ENCODE peak calls at places on chromosomes 12 and 14, in six cellular contexts. One of them, this sample, is unnamed.

GRCh38 chr12:57845478-57846284 is 848 bp downstream of the CTDSP2 start:
- DNase-seq in AG09309: no peak
- DNase-seq in body of pancreas: peak; percentile 89
- DNase-seq in cardiac fibroblast: peak; percentile 57
- DNase-seq in neural progenitor cell: peak; percentile 83
- DNase-seq in fibroblast of lung: peak; percentile 30
- DNase-seq in this sample: no peak

GRCh38 chr12:65313704-65314317 is 35.3 kb downstream of the MSRB3 start:
- DNase-seq in cardiac fibroblast: peak; percentile 67
- DNase-seq in body of pancreas: no peak
- DNase-seq in AG09309: no peak
- DNase-seq in neural progenitor cell: peak; percentile 10
- DNase-seq in fibroblast of lung: no peak
- DNase-seq in this sample: no peak

GRCh38 chr12:5996459-5996858 is 51.4 kb upstream of the ANO2 start:
- DNase-seq in body of pancreas: no peak
- DNase-seq in cardiac fibroblast: peak; percentile 6
- DNase-seq in neural progenitor cell: no peak
- DNase-seq in AG09309: no peak
- DNase-seq in fibroblast of lung: no peak
- DNase-seq in this sample: peak; percentile 72

GRCh38 chr14:102726191-102726949 is 50.9 kb upstream of the TRAF3 start:
- DNase-seq in neural progenitor cell: no peak
- DNase-seq in body of pancreas: no peak
- DNase-seq in fibroblast of lung: no peak
- DNase-seq in cardiac fibroblast: no peak
- DNase-seq in AG09309: no peak
- DNase-seq in this sample: no peak

GRCh38 chr12:2214411-2214810 is 161.6 kb downstream of the CACNA1C start:
- DNase-seq in body of pancreas: no peak
- DNase-seq in AG09309: no peak
- DNase-seq in neural progenitor cell: no peak
- DNase-seq in fibroblast of lung: peak; percentile 27
- DNase-seq in cardiac fibroblast: no peak
- DNase-seq in this sample: no peak

GRCh38 chr14:28652782-28653181 is 113.8 kb upstream of the FOXG1 start:
- DNase-seq in AG09309: no peak
- DNase-seq in body of pancreas: no peak
- DNase-seq in neural progenitor cell: no peak
- DNase-seq in cardiac fibroblast: peak; percentile 70
- DNase-seq in fibroblast of lung: peak; percentile 90
- DNase-seq in this sample: no peak

GRCh38 chr12:52082988-52083637 is 3.6 kb downstream of the SMIM41 start:
- DNase-seq in neural progenitor cell: peak; percentile 79
- DNase-seq in cardiac fibroblast: peak; percentile 49
- DNase-seq in fibroblast of lung: peak; percentile 49
- DNase-seq in AG09309: no peak
- DNase-seq in body of pancreas: peak; percentile 44
- DNase-seq in this sample: no peak

GRCh38 chr12:132579747-132580146 is 30.6 kb downstream of the LRCOL1 start:
- DNase-seq in fibroblast of lung: no peak
- DNase-seq in body of pancreas: no peak
- DNase-seq in neural progenitor cell: no peak
- DNase-seq in AG09309: no peak
- DNase-seq in cardiac fibroblast: no peak
- DNase-seq in this sample: no peak

GRCh38 chr12:10968765-10969456 is 17.8 kb downstream of the TAS2R50 start:
- DNase-seq in neural progenitor cell: no peak
- DNase-seq in AG09309: peak; percentile 25
- DNase-seq in cardiac fibroblast: peak; percentile 74
- DNase-seq in fibroblast of lung: peak; percentile 82
- DNase-seq in body of pancreas: peak; percentile 34
- DNase-seq in this sample: peak; percentile 39

GRCh38 chr14:100535287-100536131 is 51.7 kb downstream of the BEGAIN start:
- DNase-seq in cardiac fibroblast: no peak
- DNase-seq in fibroblast of lung: no peak
- DNase-seq in AG09309: no peak
- DNase-seq in body of pancreas: no peak
- DNase-seq in neural progenitor cell: no peak
- DNase-seq in this sample: no peak

GRCh38 chr12:54526800-54527630 is 22.4 kb upstream of the PDE1B start:
- DNase-seq in AG09309: no peak
- DNase-seq in fibroblast of lung: peak; percentile 5
- DNase-seq in cardiac fibroblast: peak; percentile 55
- DNase-seq in neural progenitor cell: peak; percentile 82
- DNase-seq in body of pancreas: no peak
- DNase-seq in this sample: no peak

GRCh38 chr14:36605506-36605857 is 23.1 kb upstream of the NKX2-8 start:
- DNase-seq in body of pancreas: no peak
- DNase-seq in AG09309: no peak
- DNase-seq in cardiac fibroblast: peak; percentile 24
- DNase-seq in neural progenitor cell: no peak
- DNase-seq in fibroblast of lung: no peak
- DNase-seq in this sample: no peak

GRCh38 chr12:125346361-125346760 is 281.1 kb downstream of the AACS start:
- DNase-seq in AG09309: no peak
- DNase-seq in body of pancreas: no peak
- DNase-seq in fibroblast of lung: no peak
- DNase-seq in neural progenitor cell: no peak
- DNase-seq in cardiac fibroblast: no peak
- DNase-seq in this sample: no peak

GRCh38 chr12:59812716-59813115 is 216.9 kb downstream of the SLC16A7 start:
- DNase-seq in neural progenitor cell: no peak
- DNase-seq in fibroblast of lung: no peak
- DNase-seq in body of pancreas: no peak
- DNase-seq in cardiac fibroblast: no peak
- DNase-seq in AG09309: no peak
- DNase-seq in this sample: no peak

GRCh38 chr14:20247651-20248246 is 8.7 kb downstream of the OR11H4 start:
- DNase-seq in fibroblast of lung: no peak
- DNase-seq in neural progenitor cell: no peak
- DNase-seq in AG09309: no peak
- DNase-seq in cardiac fibroblast: peak; percentile 5
- DNase-seq in body of pancreas: no peak
- DNase-seq in this sample: no peak

GRCh38 chr12:67989184-67989965 is at the start of gene IFNG-AS1:
- DNase-seq in body of pancreas: no peak
- DNase-seq in fibroblast of lung: no peak
- DNase-seq in AG09309: no peak
- DNase-seq in neural progenitor cell: no peak
- DNase-seq in cardiac fibroblast: no peak
- DNase-seq in this sample: no peak

GRCh38 chr12:40745386-40745785 is 53.1 kb downstream of the CNTN1 start:
- DNase-seq in body of pancreas: no peak
- DNase-seq in fibroblast of lung: no peak
- DNase-seq in neural progenitor cell: peak; percentile 28
- DNase-seq in AG09309: no peak
- DNase-seq in cardiac fibroblast: no peak
- DNase-seq in this sample: no peak

GRCh38 chr12:128265566-128265965 is 1.4 kb upstream of the TMEM132C start:
- DNase-seq in fibroblast of lung: no peak
- DNase-seq in cardiac fibroblast: no peak
- DNase-seq in neural progenitor cell: no peak
- DNase-seq in AG09309: no peak
- DNase-seq in body of pancreas: no peak
- DNase-seq in this sample: no peak

GRCh38 chr12:11652351-11653040 is 3.0 kb downstream of the ETV6 start:
- DNase-seq in body of pancreas: no peak
- DNase-seq in neural progenitor cell: peak; percentile 18
- DNase-seq in cardiac fibroblast: peak; percentile 74
- DNase-seq in fibroblast of lung: peak; percentile 84
- DNase-seq in AG09309: no peak
- DNase-seq in this sample: no peak

GRCh38 chr14:51180577-51180976 is 59.5 kb upstream of the TMX1 start:
- DNase-seq in neural progenitor cell: no peak
- DNase-seq in fibroblast of lung: no peak
- DNase-seq in cardiac fibroblast: no peak
- DNase-seq in AG09309: no peak
- DNase-seq in body of pancreas: no peak
- DNase-seq in this sample: no peak

GRCh38 chr14:104112113-104112505 is 26.3 kb upstream of the KIF26A start:
- DNase-seq in cardiac fibroblast: no peak
- DNase-seq in body of pancreas: no peak
- DNase-seq in neural progenitor cell: no peak
- DNase-seq in fibroblast of lung: no peak
- DNase-seq in AG09309: no peak
- DNase-seq in this sample: no peak

GRCh38 chr14:106850913-106851825 is 1324.8 kb downstream of the TMEM121 start:
- DNase-seq in neural progenitor cell: no peak
- DNase-seq in fibroblast of lung: no peak
- DNase-seq in cardiac fibroblast: no peak
- DNase-seq in AG09309: no peak
- DNase-seq in body of pancreas: no peak
- DNase-seq in this sample: no peak

DNA sequence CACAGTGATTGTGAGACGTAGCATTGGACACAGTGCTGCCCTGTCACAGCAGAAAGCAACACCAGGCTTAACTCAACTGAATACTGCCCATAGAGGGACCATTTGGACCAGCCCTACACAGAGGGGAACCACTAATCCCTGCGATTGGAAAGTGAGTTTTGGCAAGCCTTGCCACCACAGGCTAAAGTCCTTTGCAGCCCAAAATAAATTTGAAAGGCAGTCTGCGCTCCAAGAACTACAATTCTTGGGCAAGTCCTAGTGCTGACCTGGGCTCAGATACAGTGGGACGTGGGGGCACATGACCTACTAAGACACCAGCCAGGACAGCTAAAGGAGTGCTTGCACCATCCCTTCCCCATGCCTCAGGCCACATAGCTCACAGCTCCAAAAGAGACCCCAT is 331.4 kb upstream of the GARIN2 start:
- DNase-seq in body of pancreas: no peak
- DNase-seq in cardiac fibroblast: no peak
- DNase-seq in AG09309: no peak
- DNase-seq in neural progenitor cell: peak; percentile 3
- DNase-seq in fibroblast of lung: no peak
- DNase-seq in this sample: no peak
- TF ChIP-seq CTCF in body of pancreas: no peak
- TF ChIP-seq CTCF in cardiac fibroblast: no peak
- TF ChIP-seq CTCF in AG09309: no peak
- TF ChIP-seq CTCF in neural progenitor cell: no peak
- TF ChIP-seq CTCF in fibroblast of lung: no peak
- TF ChIP-seq CTCF in this sample: no peak

GRCh38 chr12:49188916-49189367 is at the start of gene TUBA1A:
- DNase-seq in fibroblast of lung: peak; percentile 100
- DNase-seq in cardiac fibroblast: peak; percentile 100
- DNase-seq in body of pancreas: peak; percentile 83
- DNase-seq in AG09309: peak; percentile 98
- DNase-seq in neural progenitor cell: peak; percentile 99
- DNase-seq in this sample: peak; percentile 98

GRCh38 chr12:49190317-49190716 is 1.4 kb upstream of the TUBA1A start:
- DNase-seq in AG09309: no peak
- DNase-seq in cardiac fibroblast: no peak
- DNase-seq in body of pancreas: no peak
- DNase-seq in neural progenitor cell: peak; percentile 68
- DNase-seq in fibroblast of lung: peak; percentile 30
- DNase-seq in this sample: no peak

GRCh38 chr12:49187184-49187583 is 1.7 kb downstream of the TUBA1A start:
- DNase-seq in AG09309: peak; percentile 7
- DNase-seq in neural progenitor cell: peak; percentile 42
- DNase-seq in fibroblast of lung: peak; percentile 68
- DNase-seq in body of pancreas: peak; percentile 13
- DNase-seq in cardiac fibroblast: peak; percentile 62
- DNase-seq in this sample: peak; percentile 40

GRCh38 chr12:49189731-49190314 is 943 bp upstream of the TUBA1A start:
- DNase-seq in neural progenitor cell: no peak
- DNase-seq in fibroblast of lung: peak; percentile 6
- DNase-seq in cardiac fibroblast: peak; percentile 22
- DNase-seq in AG09309: no peak
- DNase-seq in body of pancreas: no peak
- DNase-seq in this sample: no peak

GRCh38 chr12:49188205-49188915 is 520 bp downstream of the TUBA1A start:
- DNase-seq in fibroblast of lung: peak; percentile 54
- DNase-seq in neural progenitor cell: peak; percentile 74
- DNase-seq in body of pancreas: peak; percentile 56
- DNase-seq in AG09309: peak; percentile 25
- DNase-seq in cardiac fibroblast: peak; percentile 79
- DNase-seq in this sample: peak; percentile 18
- TF ChIP-seq CTCF in fibroblast of lung: no peak
- TF ChIP-seq CTCF in neural progenitor cell: no peak
- TF ChIP-seq CTCF in body of pancreas: no peak
- TF ChIP-seq CTCF in AG09309: no peak
- TF ChIP-seq CTCF in cardiac fibroblast: no peak
- TF ChIP-seq CTCF in this sample: no peak

DNA sequence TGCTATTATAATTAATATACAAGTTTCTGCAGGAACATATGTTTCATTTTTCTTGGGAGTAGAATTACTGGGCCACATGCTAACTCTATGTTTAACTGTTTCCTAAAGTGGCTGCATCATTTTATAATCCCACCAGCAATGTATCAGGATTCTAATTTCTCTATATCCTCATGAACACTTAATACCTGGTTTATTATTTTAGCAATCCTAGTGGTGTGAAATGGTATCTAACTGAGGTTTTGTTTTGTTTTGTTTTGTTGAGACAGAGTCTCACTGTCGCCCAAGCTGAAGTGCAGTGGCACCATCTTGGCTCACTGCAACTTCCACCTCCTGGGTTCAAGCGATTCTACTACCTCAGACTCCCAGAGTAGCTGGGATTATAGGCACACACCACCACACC is 6.5 kb downstream of the SPTLC2 start:
- DNase-seq in fibroblast of lung: no peak
- DNase-seq in cardiac fibroblast: no peak
- DNase-seq in body of pancreas: no peak
- DNase-seq in neural progenitor cell: no peak
- DNase-seq in AG09309: no peak
- DNase-seq in this sample: no peak
- TF ChIP-seq CTCF in fibroblast of lung: no peak
- TF ChIP-seq CTCF in cardiac fibroblast: no peak
- TF ChIP-seq CTCF in body of pancreas: no peak
- TF ChIP-seq CTCF in neural progenitor cell: no peak
- TF ChIP-seq CTCF in AG09309: no peak
- TF ChIP-seq CTCF in this sample: no peak

DNA sequence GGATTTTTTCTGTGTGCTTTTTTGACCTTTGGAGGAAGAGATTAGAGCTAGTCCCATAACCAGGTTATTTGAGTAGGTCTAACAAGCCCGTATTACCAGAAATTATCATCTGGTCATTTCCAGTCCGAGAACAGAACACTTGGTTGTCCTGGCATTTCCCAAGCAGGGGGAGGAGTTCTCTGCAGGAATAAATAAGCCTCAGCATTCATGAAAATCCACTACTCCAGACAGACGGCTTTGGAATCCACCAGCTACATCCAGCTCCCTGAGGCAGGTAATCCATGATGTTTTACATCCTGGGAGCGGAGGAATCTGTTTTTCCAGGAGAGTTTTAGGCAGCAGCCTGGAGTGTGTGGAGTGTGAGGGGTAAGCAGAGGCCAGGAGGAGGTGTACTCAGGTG is at the start of gene SERPINA3:
- DNase-seq in fibroblast of lung: peak; percentile 40
- DNase-seq in cardiac fibroblast: peak; percentile 46
- DNase-seq in AG09309: no peak
- DNase-seq in neural progenitor cell: no peak
- DNase-seq in body of pancreas: peak; percentile 70
- DNase-seq in this sample: peak; percentile 54
- TF ChIP-seq CTCF in fibroblast of lung: no peak
- TF ChIP-seq CTCF in cardiac fibroblast: no peak
- TF ChIP-seq CTCF in AG09309: no peak
- TF ChIP-seq CTCF in neural progenitor cell: no peak
- TF ChIP-seq CTCF in body of pancreas: no peak
- TF ChIP-seq CTCF in this sample: no peak